ENCODE peak calls at places on chromosomes 16 and 17, in ten cellular contexts. One of them, this sample, is unnamed.

GRCh38 chr16:12436201-12436657 is 367.5 kb downstream of the CPPED1 start:
- DNase-seq in fibroblast of the aortic adventitia: no peak
- DNase-seq in activated CD4-positive, alpha-beta memory T cell treated with anti-CD3 and anti-CD28 coated beads, Interleukin-2, amount 10 ng/mL, durations not matched to agents 7 days and 5 days: no peak
- DNase-seq in body of pancreas: no peak
- DNase-seq in renal cortical epithelial cell: no peak
- DNase-seq in stimulated activated CD4-positive, alpha-beta T cell treated with anti-CD3 and anti-CD28 coated beads, Interleukin-2, amount 100 ng/mL, for 48 hours: no peak
- DNase-seq in lower leg skin: no peak
- DNase-seq in right atrium auricular region: no peak
- DNase-seq in activated naive CD8-positive, alpha-beta T cell treated with anti-CD3 and anti-CD28 coated beads for 36 hours: no peak
- DNase-seq in hypothalamus: no peak
- DNase-seq in this sample: no peak

GRCh38 chr17:82737981-82738877 is 2.8 kb downstream of the FN3K start:
- DNase-seq in fibroblast of the aortic adventitia: no peak
- DNase-seq in activated CD4-positive, alpha-beta memory T cell treated with anti-CD3 and anti-CD28 coated beads, Interleukin-2, amount 10 ng/mL, durations not matched to agents 7 days and 5 days: no peak
- DNase-seq in body of pancreas: peak
- DNase-seq in renal cortical epithelial cell: no peak
- DNase-seq in stimulated activated CD4-positive, alpha-beta T cell treated with anti-CD3 and anti-CD28 coated beads, Interleukin-2, amount 100 ng/mL, for 48 hours: no peak
- DNase-seq in lower leg skin: no peak
- DNase-seq in right atrium auricular region: peak
- DNase-seq in activated naive CD8-positive, alpha-beta T cell treated with anti-CD3 and anti-CD28 coated beads for 36 hours: no peak
- DNase-seq in hypothalamus: peak
- DNase-seq in this sample: no peak

GRCh38 chr16:54409982-54410381 is 123.4 kb upstream of the IRX3 start:
- DNase-seq in fibroblast of the aortic adventitia: no peak
- DNase-seq in activated CD4-positive, alpha-beta memory T cell treated with anti-CD3 and anti-CD28 coated beads, Interleukin-2, amount 10 ng/mL, durations not matched to agents 7 days and 5 days: no peak
- DNase-seq in body of pancreas: no peak
- DNase-seq in renal cortical epithelial cell: no peak
- DNase-seq in stimulated activated CD4-positive, alpha-beta T cell treated with anti-CD3 and anti-CD28 coated beads, Interleukin-2, amount 100 ng/mL, for 48 hours: no peak
- DNase-seq in lower leg skin: no peak
- DNase-seq in right atrium auricular region: no peak
- DNase-seq in activated naive CD8-positive, alpha-beta T cell treated with anti-CD3 and anti-CD28 coated beads for 36 hours: no peak
- DNase-seq in hypothalamus: no peak
- DNase-seq in this sample: no peak

GRCh38 chr16:81940781-81941560 is 70.3 kb downstream of the SDR42E1 start:
- DNase-seq in fibroblast of the aortic adventitia: peak
- DNase-seq in activated CD4-positive, alpha-beta memory T cell treated with anti-CD3 and anti-CD28 coated beads, Interleukin-2, amount 10 ng/mL, durations not matched to agents 7 days and 5 days: no peak
- DNase-seq in body of pancreas: no peak
- DNase-seq in renal cortical epithelial cell: peak
- DNase-seq in stimulated activated CD4-positive, alpha-beta T cell treated with anti-CD3 and anti-CD28 coated beads, Interleukin-2, amount 100 ng/mL, for 48 hours: no peak
- DNase-seq in lower leg skin: no peak
- DNase-seq in right atrium auricular region: no peak
- DNase-seq in activated naive CD8-positive, alpha-beta T cell treated with anti-CD3 and anti-CD28 coated beads for 36 hours: no peak
- DNase-seq in hypothalamus: no peak
- DNase-seq in this sample: peak

GRCh38 chr16:56451753-56452689 is 667 bp downstream of the OGFOD1 start:
- DNase-seq in fibroblast of the aortic adventitia: peak
- DNase-seq in activated CD4-positive, alpha-beta memory T cell treated with anti-CD3 and anti-CD28 coated beads, Interleukin-2, amount 10 ng/mL, durations not matched to agents 7 days and 5 days: peak
- DNase-seq in body of pancreas: peak
- DNase-seq in renal cortical epithelial cell: peak
- DNase-seq in stimulated activated CD4-positive, alpha-beta T cell treated with anti-CD3 and anti-CD28 coated beads, Interleukin-2, amount 100 ng/mL, for 48 hours: no peak
- DNase-seq in lower leg skin: no peak
- DNase-seq in right atrium auricular region: no peak
- DNase-seq in activated naive CD8-positive, alpha-beta T cell treated with anti-CD3 and anti-CD28 coated beads for 36 hours: no peak
- DNase-seq in hypothalamus: no peak
- DNase-seq in this sample: peak

GRCh38 chr17:36675250-36675649 is 73.9 kb downstream of the MRM1 start:
- DNase-seq in fibroblast of the aortic adventitia: no peak
- DNase-seq in activated CD4-positive, alpha-beta memory T cell treated with anti-CD3 and anti-CD28 coated beads, Interleukin-2, amount 10 ng/mL, durations not matched to agents 7 days and 5 days: peak
- DNase-seq in body of pancreas: no peak
- DNase-seq in renal cortical epithelial cell: no peak
- DNase-seq in stimulated activated CD4-positive, alpha-beta T cell treated with anti-CD3 and anti-CD28 coated beads, Interleukin-2, amount 100 ng/mL, for 48 hours: no peak
- DNase-seq in lower leg skin: no peak
- DNase-seq in right atrium auricular region: no peak
- DNase-seq in activated naive CD8-positive, alpha-beta T cell treated with anti-CD3 and anti-CD28 coated beads for 36 hours: no peak
- DNase-seq in hypothalamus: no peak
- DNase-seq in this sample: no peak

GRCh38 chr16:56950881-56951771 is 10.6 kb upstream of the CETP start:
- DNase-seq in fibroblast of the aortic adventitia: peak
- DNase-seq in activated CD4-positive, alpha-beta memory T cell treated with anti-CD3 and anti-CD28 coated beads, Interleukin-2, amount 10 ng/mL, durations not matched to agents 7 days and 5 days: peak
- DNase-seq in body of pancreas: peak
- DNase-seq in renal cortical epithelial cell: no peak
- DNase-seq in stimulated activated CD4-positive, alpha-beta T cell treated with anti-CD3 and anti-CD28 coated beads, Interleukin-2, amount 100 ng/mL, for 48 hours: peak
- DNase-seq in lower leg skin: no peak
- DNase-seq in right atrium auricular region: no peak
- DNase-seq in activated naive CD8-positive, alpha-beta T cell treated with anti-CD3 and anti-CD28 coated beads for 36 hours: peak
- DNase-seq in hypothalamus: no peak
- DNase-seq in this sample: peak

GRCh38 chr17:31534223-31534888 is 142.9 kb downstream of the RAB11FIP4 start:
- DNase-seq in fibroblast of the aortic adventitia: peak
- DNase-seq in activated CD4-positive, alpha-beta memory T cell treated with anti-CD3 and anti-CD28 coated beads, Interleukin-2, amount 10 ng/mL, durations not matched to agents 7 days and 5 days: no peak
- DNase-seq in body of pancreas: no peak
- DNase-seq in renal cortical epithelial cell: peak
- DNase-seq in stimulated activated CD4-positive, alpha-beta T cell treated with anti-CD3 and anti-CD28 coated beads, Interleukin-2, amount 100 ng/mL, for 48 hours: no peak
- DNase-seq in lower leg skin: no peak
- DNase-seq in right atrium auricular region: no peak
- DNase-seq in activated naive CD8-positive, alpha-beta T cell treated with anti-CD3 and anti-CD28 coated beads for 36 hours: no peak
- DNase-seq in hypothalamus: no peak
- DNase-seq in this sample: no peak

GRCh38 chr17:17824119-17824779 is 12.5 kb downstream of the SREBF1 start:
- DNase-seq in fibroblast of the aortic adventitia: no peak
- DNase-seq in activated CD4-positive, alpha-beta memory T cell treated with anti-CD3 and anti-CD28 coated beads, Interleukin-2, amount 10 ng/mL, durations not matched to agents 7 days and 5 days: peak
- DNase-seq in body of pancreas: no peak
- DNase-seq in renal cortical epithelial cell: no peak
- DNase-seq in stimulated activated CD4-positive, alpha-beta T cell treated with anti-CD3 and anti-CD28 coated beads, Interleukin-2, amount 100 ng/mL, for 48 hours: no peak
- DNase-seq in lower leg skin: no peak
- DNase-seq in right atrium auricular region: no peak
- DNase-seq in activated naive CD8-positive, alpha-beta T cell treated with anti-CD3 and anti-CD28 coated beads for 36 hours: peak
- DNase-seq in hypothalamus: no peak
- DNase-seq in this sample: no peak

GRCh38 chr16:46765050-46765449 is 16.9 kb upstream of the MYLK3 start:
- DNase-seq in fibroblast of the aortic adventitia: no peak
- DNase-seq in activated CD4-positive, alpha-beta memory T cell treated with anti-CD3 and anti-CD28 coated beads, Interleukin-2, amount 10 ng/mL, durations not matched to agents 7 days and 5 days: no peak
- DNase-seq in body of pancreas: no peak
- DNase-seq in renal cortical epithelial cell: peak
- DNase-seq in stimulated activated CD4-positive, alpha-beta T cell treated with anti-CD3 and anti-CD28 coated beads, Interleukin-2, amount 100 ng/mL, for 48 hours: no peak
- DNase-seq in lower leg skin: peak
- DNase-seq in right atrium auricular region: no peak
- DNase-seq in activated naive CD8-positive, alpha-beta T cell treated with anti-CD3 and anti-CD28 coated beads for 36 hours: no peak
- DNase-seq in hypothalamus: no peak
- DNase-seq in this sample: peak